ENCODE peak calls at places on chromosome 3, in ten cellular contexts. O is activated T-helper 1 cell treated with anti-CD3 and anti-CD28 coated beads, Interleukin-2, amount 50 U/mL, for 16 hours; A is stimulated activated CD8-positive, alpha-beta memory T cell treated with anti-CD3 and anti-CD28 coated beads, Interleukin-15, amount 100 ng/mL, for 24 hours; H is iris pigment epithelial cell; Q is skeletal muscle cell; L is CD8-positive, alpha-beta T cell; Z is IMR-90; N is foreskin fibroblast; J is dermis microvascular lymphatic vessel endothelial cell; X is lung. T is an unnamed sample.

GRCh38 chr3:126845910-126846309 is 137.0 kb upstream of the PLXNA1 start:
- DNase-seq in O (no peak), A (no peak), H (no peak), Q (no peak), L (no peak), Z (no peak), N (no peak), J (no peak), X (peak), T (no peak)

GRCh38 chr3:100033184-100033583 is 81.1 kb downstream of the FILIP1L start:
- DNase-seq in O (no peak), A (no peak), H (peak), Q (peak), L (no peak), Z (peak), N (no peak), J (no peak), X (no peak), T (no peak)

GRCh38 chr3:190486201-190486865 is 27.6 kb upstream of the IL1RAP start:
- DNase-seq in O (no peak), A (no peak), H (peak), Q (no peak), L (no peak), Z (no peak), N (no peak), J (peak), X (no peak), T (no peak)

GRCh38 chr3:172622916-172623700 is 87.8 kb downstream of the NCEH1 start:
- DNase-seq in O (no peak), A (no peak), H (peak), Q (no peak), L (peak), Z (peak), N (no peak), J (peak), X (no peak), T (peak)

GRCh38 chr3:118760611-118761606 is 273.7 kb downstream of the IGSF11 start:
- DNase-seq in O (no peak), A (no peak), H (peak), Q (no peak), L (no peak), Z (peak), N (no peak), J (no peak), X (no peak), T (no peak)

GRCh38 chr3:127177226-127177625 is 15.7 kb upstream of the PRR23E start:
- DNase-seq in O (no peak), A (no peak), H (no peak), Q (no peak), L (no peak), Z (no peak), N (no peak), J (peak), X (peak), T (no peak)

GRCh38 chr3:4211610-4212009 is 91.6 kb upstream of the SETMAR start:
- DNase-seq in O (no peak), A (no peak), H (no peak), Q (no peak), L (no peak), Z (no peak), N (no peak), J (no peak), X (no peak), T (no peak)

GRCh38 chr3:193560870-193561269 is 6.2 kb upstream of the ATP13A4 start:
- DNase-seq in O (no peak), A (no peak), H (no peak), Q (no peak), L (no peak), Z (no peak), N (no peak), J (no peak), X (no peak), T (no peak)

GRCh38 chr3:76361010-76361409 is 575.7 kb upstream of the ZNF717 start:
- DNase-seq in O (no peak), A (no peak), H (no peak), Q (no peak), L (no peak), Z (no peak), N (no peak), J (no peak), X (no peak), T (no peak)

GRCh38 chr3:187183210-187183862 is 13.9 kb upstream of the RTP1 start:
- DNase-seq in O (no peak), A (no peak), H (peak), Q (peak), L (no peak), Z (no peak), N (peak), J (peak), X (no peak), T (no peak)

GRCh38 chr3:127613406-127613805 is 15.2 kb downstream of the MCM2 start:
- DNase-seq in O (no peak), A (no peak), H (no peak), Q (no peak), L (no peak), Z (no peak), N (no peak), J (no peak), X (no peak), T (no peak)

GRCh38 chr3:10703875-10704274 is 112.2 kb upstream of the SLC6A11 start:
- DNase-seq in O (no peak), A (no peak), H (peak), Q (no peak), L (no peak), Z (peak), N (peak), J (no peak), X (no peak), T (peak)

GRCh38 chr3:139302801-139303113 is 41.1 kb upstream of the MRPS22 start:
- DNase-seq in O (no peak), A (no peak), H (no peak), Q (no peak), L (no peak), Z (no peak), N (no peak), J (no peak), X (no peak), T (no peak)

GRCh38 chr3:127089487-127090145 is 103.3 kb upstream of the PRR23E start:
- DNase-seq in O (no peak), A (no peak), H (peak), Q (peak), L (no peak), Z (no peak), N (no peak), J (no peak), X (no peak), T (no peak)

GRCh38 chr3:126137490-126138130 is 42.8 kb downstream of the ALDH1L1 start:
- DNase-seq in O (no peak), A (no peak), H (no peak), Q (no peak), L (no peak), Z (no peak), N (no peak), J (no peak), X (no peak), T (no peak)

GRCh38 chr3:103794656-103795055 is 1359.8 kb downstream of the ZPLD1 start:
- DNase-seq in O (no peak), A (no peak), H (no peak), Q (no peak), L (no peak), Z (no peak), N (no peak), J (no peak), X (no peak), T (no peak)

GRCh38 chr3:38125305-38126120 is 11.4 kb downstream of the ACAA1 start:
- DNase-seq in O (no peak), A (no peak), H (no peak), Q (no peak), L (no peak), Z (no peak), N (no peak), J (no peak), X (peak), T (no peak)

GRCh38 chr3:70880416-70880815 is 568.0 kb upstream of the MDFIC2 start:
- DNase-seq in O (no peak), A (no peak), H (no peak), Q (no peak), L (no peak), Z (no peak), N (no peak), J (no peak), X (no peak), T (no peak)

GRCh38 chr3:179927191-179927590 is 109.5 kb downstream of the PEX5L start:
- DNase-seq in O (no peak), A (no peak), H (no peak), Q (no peak), L (no peak), Z (no peak), N (no peak), J (no peak), X (no peak), T (no peak)

GRCh38 chr3:176275538-176275937 is 921.7 kb downstream of the TBL1XR1 start:
- DNase-seq in O (no peak), A (no peak), H (no peak), Q (no peak), L (no peak), Z (no peak), N (no peak), J (no peak), X (no peak), T (no peak)

GRCh38 chr3:125602752-125603649 is 7.7 kb upstream of the OSBPL11 start:
- DNase-seq in O (no peak), A (no peak), H (peak), Q (no peak), L (no peak), Z (peak), N (no peak), J (peak), X (no peak), T (no peak)

GRCh38 chr3:41573591-41573990 is 374.3 kb downstream of the CTNNB1 start:
- DNase-seq in O (no peak), A (no peak), H (no peak), Q (no peak), L (no peak), Z (no peak), N (no peak), J (no peak), X (no peak), T (no peak)

GRCh38 chr3:16294854-16295253 is 29.8 kb downstream of the OXNAD1 start:
- DNase-seq in O (no peak), A (no peak), H (no peak), Q (no peak), L (no peak), Z (no peak), N (no peak), J (no peak), X (no peak), T (no peak)

GRCh38 chr3:123757281-123757940 is 126.7 kb downstream of the MYLK start:
- DNase-seq in O (no peak), A (no peak), H (no peak), Q (peak), L (no peak), Z (no peak), N (peak), J (no peak), X (no peak), T (no peak)

GRCh38 chr3:47086071-47086470 is 77.8 kb downstream of the SETD2 start:
- DNase-seq in O (no peak), A (no peak), H (no peak), Q (no peak), L (no peak), Z (no peak), N (no peak), J (no peak), X (no peak), T (no peak)

GRCh38 chr3:182570934-182571594 is 222.2 kb upstream of the ATP11B start:
- DNase-seq in O (no peak), A (no peak), H (no peak), Q (no peak), L (no peak), Z (no peak), N (no peak), J (no peak), X (no peak), T (no peak)

GRCh38 chr3:173920386-173920785 is 522.8 kb downstream of the NLGN1 start:
- DNase-seq in O (no peak), A (no peak), H (peak), Q (no peak), L (no peak), Z (peak), N (no peak), J (peak), X (no peak), T (no peak)